ENCODE peak calls at places on chromosomes 12 and 14, in seven cellular contexts. H is amniotic stem cell; T is activated CD8-positive, alpha-beta memory T cell treated with anti-CD3 and anti-CD28 coated beads for 4 hours; W is HS-5; Q is lower leg skin; E is LoVo; S is sigmoid colon. R is an unnamed sample.

GRCh38 chr14:97315790-97316189 is 518.6 kb downstream of the VRK1 start:
- DNase-seq in H (no peak), T (no peak), W (no peak), Q (no peak), E (no peak), S (no peak), R (no peak)

GRCh38 chr14:50719911-50720759 is 52.0 kb upstream of the SAV1 start:
- DNase-seq in H (peak; percentile 21), T (no peak), W (no peak), Q (no peak), E (no peak), S (no peak), R (no peak)

GRCh38 chr14:65846469-65846868 is 433.9 kb downstream of the FUT8 start:
- DNase-seq in H (no peak), T (no peak), W (no peak), Q (no peak), E (no peak), S (no peak), R (peak; percentile 15)

GRCh38 chr12:70822431-70822830 is 98.1 kb downstream of the PTPRR start:
- DNase-seq in H (no peak), T (no peak), W (no peak), Q (no peak), E (no peak), S (no peak), R (no peak)

GRCh38 chr12:40688085-40688725 is 4.0 kb upstream of the CNTN1 start:
- DNase-seq in H (no peak), T (no peak), W (no peak), Q (no peak), E (no peak), S (no peak), R (no peak)

GRCh38 chr12:123937707-123938600 is 34.7 kb downstream of the CCDC92 start:
- DNase-seq in H (no peak), T (peak; percentile 36), W (no peak), Q (no peak), E (no peak), S (no peak), R (no peak)

GRCh38 chr14:75514673-75515630 is 7.3 kb upstream of the BATF start:
- DNase-seq in H (no peak), T (no peak), W (no peak), Q (no peak), E (no peak), S (no peak), R (peak; percentile 11)

GRCh38 chr14:69002069-69002468 is 23.0 kb upstream of the ACTN1 start:
- DNase-seq in H (no peak), T (no peak), W (no peak), Q (no peak), E (no peak), S (no peak), R (no peak)

GRCh38 chr12:53749986-53750811 is 1.6 kb downstream of the CISTR start:
- DNase-seq in H (no peak), T (no peak), W (no peak), Q (no peak), E (no peak), S (no peak), R (no peak)

GRCh38 chr12:53097207-53097563 is 282 bp upstream of the IGFBP6 start:
- DNase-seq in H (no peak), T (no peak), W (peak; percentile 10), Q (peak; percentile 87), E (no peak), S (peak; percentile 83), R (no peak)

GRCh38 chr12:64892561-64892960 is 68.1 kb downstream of the TBC1D30 start:
- DNase-seq in H (no peak), T (no peak), W (no peak), Q (no peak), E (peak; percentile 25), S (no peak), R (no peak)

GRCh38 chr14:100779691-100780080 is 46.2 kb upstream of the MEG3 start:
- DNase-seq in H (no peak), T (no peak), W (no peak), Q (peak; percentile 69), E (no peak), S (peak; percentile 56), R (no peak)

GRCh38 chr14:56199095-56199975 is 81.1 kb downstream of the PELI2 start:
- DNase-seq in H (peak; percentile 90), T (no peak), W (peak; percentile 61), Q (no peak), E (no peak), S (peak; percentile 85), R (no peak)

GRCh38 chr12:125276567-125276966 is 211.3 kb downstream of the AACS start:
- DNase-seq in H (no peak), T (no peak), W (no peak), Q (peak; percentile 32), E (no peak), S (no peak), R (no peak)

GRCh38 chr12:5034605-5035004 is 9.1 kb upstream of the KCNA5 start:
- DNase-seq in H (no peak), T (no peak), W (no peak), Q (no peak), E (no peak), S (no peak), R (no peak)

GRCh38 chr14:24403294-24404013 is 4.7 kb downstream of the NYNRIN start:
- DNase-seq in H (no peak), T (no peak), W (no peak), Q (peak; percentile 26), E (no peak), S (peak; percentile 85), R (no peak)

GRCh38 chr14:59292921-59293605 is 104.6 kb downstream of the DAAM1 start:
- DNase-seq in H (no peak), T (no peak), W (no peak), Q (no peak), E (no peak), S (no peak), R (no peak)

GRCh38 chr14:104777808-104778249 is 17.7 kb downstream of the AKT1 start:
- DNase-seq in H (no peak), T (no peak), W (no peak), Q (no peak), E (no peak), S (no peak), R (no peak)

GRCh38 chr14:104331871-104332605 is 193.7 kb downstream of the KIF26A start:
- DNase-seq in H (no peak), T (no peak), W (no peak), Q (peak; percentile 76), E (no peak), S (no peak), R (peak; percentile 17)

GRCh38 chr14:21069388-21070082 is 569 bp upstream of the ARHGEF40 start:
- DNase-seq in H (no peak), T (no peak), W (no peak), Q (peak; percentile 89), E (no peak), S (no peak), R (no peak)

GRCh38 chr12:46774011-46774633 is 51.7 kb downstream of the SLC38A4 start:
- DNase-seq in H (no peak), T (no peak), W (peak; percentile 28), Q (no peak), E (no peak), S (no peak), R (no peak)

GRCh38 chr12:56154246-56154771 is 1.9 kb downstream of the MYL6B start:
- DNase-seq in H (no peak), T (no peak), W (no peak), Q (no peak), E (no peak), S (no peak), R (no peak)

GRCh38 chr12:50824914-50825313 is 17.8 kb upstream of the TMPRSS12 start:
- DNase-seq in H (no peak), T (no peak), W (no peak), Q (no peak), E (no peak), S (no peak), R (no peak)